ENCODE peak calls at places on chromosomes 4 and X, in six cellular contexts. X is H1, E is right lobe of liver, W is HepG2, N is GM23338, F is dorsolateral prefrontal cortex. L is an unnamed sample.

GRCh38 chr4:55854132-55854531 is 684 bp downstream of the EXOC1 start:
- DNase-seq in X (no peak), E (no peak), W (no peak), N (no peak), F (no peak), L (no peak)

GRCh38 chr4:84529169-84529751 is 30.2 kb upstream of the NKX6-1 start:
- DNase-seq in X (no peak), E (no peak), W (peak), N (peak), F (no peak), L (no peak)

GRCh38 chr4:19026281-19026680 is 1004.7 kb upstream of the LCORL start:
- DNase-seq in X (no peak), E (no peak), W (no peak), N (no peak), F (peak), L (no peak)

GRCh38 chr4:75249739-75250138 is 264.5 kb downstream of the RCHY1 start:
- DNase-seq in X (no peak), E (no peak), W (no peak), N (no peak), F (no peak), L (no peak)

GRCh38 chr4:165512464-165512863 is 133.7 kb downstream of the CPE start:
- DNase-seq in X (no peak), E (no peak), W (no peak), N (no peak), F (no peak), L (no peak)

GRCh38 chrX:104351173-104351769 is 96.5 kb upstream of the ESX1 start:
- DNase-seq in X (no peak), E (no peak), W (no peak), N (no peak), F (no peak), L (peak)

GRCh38 chr4:139555705-139556070 is 331 bp downstream of the SETD7 start:
- DNase-seq in X (no peak), E (peak), W (no peak), N (no peak), F (peak), L (no peak)

GRCh38 chr4:39043697-39044363 is 11.6 kb upstream of the TMEM156 start:
- DNase-seq in X (no peak), E (no peak), W (peak), N (peak), F (no peak), L (no peak)

GRCh38 chrX:104565791-104566687 is at the start of gene IL1RAPL2:
- DNase-seq in X (peak), E (peak), W (peak), N (peak), F (peak), L (no peak)

GRCh38 chr4:96356591-96357360 is 516.9 kb downstream of the PDHA2 start:
- DNase-seq in X (no peak), E (no peak), W (no peak), N (no peak), F (no peak), L (no peak)

GRCh38 chr4:46715468-46715867 is 193.6 kb downstream of the COX7B2 start:
- DNase-seq in X (no peak), E (no peak), W (no peak), N (peak), F (no peak), L (no peak)

GRCh38 chr4:161419822-161420221 is 744.0 kb downstream of the FSTL5 start:
- DNase-seq in X (no peak), E (no peak), W (peak), N (peak), F (no peak), L (no peak)

GRCh38 chrX:66050140-66050569 is 10.3 kb upstream of the VSIG4 start:
- DNase-seq in X (no peak), E (no peak), W (no peak), N (no peak), F (no peak), L (no peak)

GRCh38 chrX:43878902-43879526 is 3.2 kb downstream of the MAOB start:
- DNase-seq in X (no peak), E (no peak), W (no peak), N (no peak), F (no peak), L (no peak)

DNA sequence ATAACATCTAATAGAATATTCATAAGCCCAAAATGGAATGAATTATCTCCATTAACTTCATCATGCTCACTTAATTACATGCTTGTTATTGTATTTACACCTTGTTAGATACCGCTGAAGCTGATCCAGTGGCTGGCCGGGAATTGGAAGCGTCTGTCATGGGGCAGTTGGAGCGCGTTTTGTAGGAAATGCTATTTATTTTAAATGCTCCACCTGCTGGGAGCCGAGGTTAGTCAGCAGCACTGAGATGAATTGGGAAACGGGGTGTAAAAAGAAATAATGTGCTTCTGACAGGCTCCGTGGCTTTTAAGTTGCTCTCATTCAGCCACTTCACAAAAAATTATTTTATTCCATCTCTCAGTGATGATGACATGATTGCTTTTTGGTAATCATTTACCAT is 25.2 kb downstream of the ARX start:
- DNase-seq in X (no peak), E (no peak), W (no peak), N (peak), F (no peak), L (no peak)
- TF ChIP-seq CTCF in X (peak), E (no peak), W (no peak), N (peak), F (no peak), L (no peak)

GRCh38 chr4:170026253-170026991 is at the start of gene MFAP3L:
- DNase-seq in X (peak), E (peak), W (peak), N (peak), F (peak), L (no peak)

GRCh38 chr4:170027181-170027829 is 1.1 kb upstream of the MFAP3L start:
- DNase-seq in X (peak), E (peak), W (peak), N (peak), F (peak), L (peak)

GRCh38 chr4:170022211-170022610 is 4.0 kb downstream of the MFAP3L start:
- DNase-seq in X (no peak), E (no peak), W (no peak), N (no peak), F (no peak), L (no peak)

GRCh38 chr4:170030121-170030520 is 3.9 kb upstream of the MFAP3L start:
- DNase-seq in X (no peak), E (no peak), W (no peak), N (no peak), F (no peak), L (no peak)

DNA sequence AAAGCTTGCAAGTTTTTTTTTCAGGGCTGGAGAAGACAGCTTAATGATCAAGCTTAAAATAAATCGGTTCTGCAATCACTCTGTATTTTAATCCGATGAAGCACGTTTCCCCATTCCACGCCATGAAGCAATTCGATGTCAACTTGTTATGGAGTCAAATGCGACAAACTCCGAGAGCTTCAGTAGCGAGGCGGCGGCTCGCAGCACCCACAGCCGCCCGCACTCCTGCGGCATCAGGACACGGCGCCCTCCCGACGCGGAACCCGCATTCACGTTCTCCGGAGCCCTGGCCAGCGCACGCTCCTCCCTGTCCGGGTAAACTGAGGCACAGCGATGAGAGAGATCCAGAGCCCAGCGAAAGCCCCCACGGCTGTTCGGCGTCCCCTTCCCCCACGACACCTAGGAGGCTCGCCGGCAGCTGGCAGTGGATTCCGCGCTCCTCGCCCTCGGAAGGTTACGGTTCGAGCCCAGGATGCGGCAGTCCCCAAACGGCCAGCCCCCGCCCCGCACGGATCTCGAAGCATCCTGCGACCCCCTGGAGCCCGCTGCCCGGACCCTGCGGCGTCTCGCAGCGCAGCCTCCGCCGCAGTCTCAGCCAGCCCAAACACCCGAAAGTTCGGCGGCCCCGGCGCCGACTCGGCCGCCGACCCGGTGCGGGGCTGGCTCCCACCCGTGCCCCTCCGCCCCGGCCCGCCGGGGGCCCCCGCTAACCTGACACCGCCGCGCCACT is 507 bp downstream of the MFAP3L start:
- DNase-seq in X (no peak), E (peak), W (no peak), N (peak), F (peak), L (no peak)
- H3K4me3 ChIP-seq in X (peak), E (peak), W (peak), N (peak), F (peak), L (peak)

GRCh38 chrX:125295337-125295736 is 24.3 kb upstream of the TEX13C start:
- DNase-seq in X (no peak), E (no peak), W (no peak), N (no peak), F (no peak), L (no peak)
- TF ChIP-seq CTCF in X (no peak), E (no peak), W (no peak), N (no peak), F (no peak), L (no peak)

GRCh38 chr4:16616981-16617380 is 281.5 kb downstream of the LDB2 start:
- DNase-seq in X (no peak), E (no peak), W (no peak), N (no peak), F (no peak), L (no peak)
- H3K4me3 ChIP-seq in X (no peak), E (no peak), W (no peak), N (no peak), F (no peak), L (no peak)

GRCh38 chr4:8586671-8587468 is 5.7 kb upstream of the CPZ start:
- DNase-seq in X (no peak), E (no peak), W (no peak), N (no peak), F (peak), L (no peak)
- TF ChIP-seq CTCF in X (peak), E (no peak), W (peak), N (peak), F (no peak), L (no peak)

GRCh38 chr4:15707363-15707715 is 4.5 kb downstream of the BST1 start:
- DNase-seq in X (no peak), E (no peak), W (no peak), N (no peak), F (no peak), L (no peak)

GRCh38 chr4:15706646-15707362 is 3.9 kb downstream of the BST1 start:
- DNase-seq in X (no peak), E (no peak), W (no peak), N (no peak), F (no peak), L (no peak)

GRCh38 chr4:15702941-15703403 is at the start of gene BST1:
- DNase-seq in X (no peak), E (peak), W (no peak), N (peak), F (peak), L (no peak)

GRCh38 chr4:15703439-15703838 is 574 bp downstream of the BST1 start:
- DNase-seq in X (no peak), E (no peak), W (no peak), N (no peak), F (no peak), L (no peak)

GRCh38 chr4:15704145-15704544 is 1.3 kb downstream of the BST1 start:
- DNase-seq in X (no peak), E (no peak), W (no peak), N (no peak), F (no peak), L (no peak)
- H3K4me3 ChIP-seq in X (no peak), E (no peak), W (no peak), N (no peak), F (no peak), L (no peak)

GRCh38 chr4:82587826-82588225 is 26.0 kb upstream of the TMEM150C start:
- DNase-seq in X (no peak), E (no peak), W (no peak), N (no peak), F (no peak), L (no peak)
- TF ChIP-seq CTCF in X (no peak), E (no peak), W (no peak), N (no peak), F (no peak), L (no peak)

DNA sequence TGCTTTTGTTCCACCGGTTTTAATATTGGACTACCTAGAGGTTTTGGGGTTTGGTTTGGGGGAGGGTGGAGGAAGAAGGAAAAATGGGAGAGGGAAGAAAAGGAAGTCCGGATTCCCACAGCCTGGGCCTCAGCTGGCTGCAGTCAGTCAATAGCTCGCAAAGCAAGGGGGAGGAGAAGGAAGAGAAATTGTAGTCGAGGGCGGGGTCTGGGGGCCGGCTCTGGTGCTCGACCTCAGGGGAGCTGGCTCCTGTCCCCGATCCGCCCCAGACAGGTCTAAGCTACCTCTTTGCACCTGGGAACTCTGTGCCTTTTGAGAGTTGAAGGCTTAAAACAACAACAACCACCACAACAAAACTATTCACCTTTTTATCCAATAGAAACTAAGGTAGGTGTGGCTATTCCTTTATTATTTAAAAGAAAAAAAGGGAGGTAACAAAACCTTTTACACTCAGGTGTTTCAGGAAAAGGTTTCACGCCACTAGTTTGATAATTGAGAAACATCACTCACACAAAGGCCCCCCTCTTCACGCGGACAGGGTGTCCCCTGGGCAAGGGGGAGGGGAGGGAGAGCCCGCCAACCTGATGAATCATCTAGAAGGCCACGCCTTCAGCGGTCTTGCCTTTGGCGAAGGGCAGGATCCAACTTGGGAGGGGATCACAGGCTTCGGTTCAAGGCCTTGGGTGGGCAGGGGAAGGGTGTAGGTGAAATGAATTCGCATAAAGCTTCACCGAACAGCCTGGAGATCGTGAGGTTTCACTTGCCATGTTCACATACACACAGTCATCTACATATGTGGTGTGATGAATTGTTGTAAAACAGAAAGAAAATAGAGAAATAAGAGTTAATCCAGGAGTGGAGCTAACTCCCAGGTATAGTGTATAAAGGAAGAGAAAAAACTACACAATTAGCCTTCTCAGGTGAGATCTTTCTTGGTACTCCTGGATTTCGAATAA is 1.7 kb upstream of the LNX1 start:
- DNase-seq in X (peak), E (no peak), W (no peak), N (peak), F (no peak), L (no peak)
- H3K4me3 ChIP-seq in X (peak), E (no peak), W (no peak), N (peak), F (no peak), L (no peak)

DNA sequence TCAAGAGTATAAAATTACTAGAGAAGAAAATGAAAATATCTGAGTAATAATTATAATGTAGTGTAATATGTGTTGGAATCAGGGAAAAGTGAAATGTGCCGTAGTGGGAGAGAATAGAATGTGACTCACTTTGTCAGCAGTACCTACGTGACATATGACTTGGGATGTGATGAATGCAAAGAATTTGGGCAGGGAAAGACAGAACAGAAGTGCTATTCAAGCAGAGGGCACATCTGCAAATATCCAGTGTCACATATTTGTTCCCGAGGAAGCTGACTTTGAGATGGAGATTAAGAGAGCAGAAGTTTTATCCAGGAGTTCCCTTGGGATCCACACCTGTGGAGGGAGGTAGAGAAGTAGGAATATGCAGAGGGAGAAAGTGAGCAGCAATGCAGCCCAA is 69.3 kb upstream of the HS3ST1 start:
- DNase-seq in X (no peak), E (no peak), W (no peak), N (peak), F (no peak), L (no peak)
- TF ChIP-seq CTCF in X (no peak), E (no peak), W (no peak), N (no peak), F (no peak), L (no peak)

DNA sequence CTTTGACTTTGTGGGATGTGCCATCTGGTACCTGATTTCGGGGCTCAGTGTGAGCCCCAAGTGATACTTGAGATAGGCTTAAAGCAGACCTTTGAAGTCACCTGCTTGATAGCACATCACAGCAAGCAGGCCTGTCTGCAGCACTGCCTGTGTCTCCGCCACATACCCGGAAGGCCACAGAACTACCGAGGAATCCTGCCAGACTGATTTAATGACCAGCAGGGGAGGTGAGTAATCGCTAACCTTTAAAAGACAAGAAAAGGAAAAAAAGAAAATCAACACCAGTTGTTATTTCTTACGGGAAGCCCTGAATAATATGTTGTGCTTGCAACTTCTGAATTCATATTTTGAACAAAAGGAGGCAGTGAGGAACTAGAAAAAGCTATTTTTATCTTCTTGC is 6.8 kb downstream of the PTCHD1 start:
- DNase-seq in X (no peak), E (no peak), W (no peak), N (no peak), F (no peak), L (no peak)
- H3K4me3 ChIP-seq in X (no peak), E (no peak), W (no peak), N (no peak), F (no peak), L (no peak)

L was measured in AG04449.